ENCODE peak calls at places on chromosomes 6 and 20, in eight cellular contexts. S is endothelial cell of umbilical vein, W is astrocyte, H is IMR-90, L is kidney, U is fibroblast of lung, T is PC-3, Y is H9. E is an unnamed sample.

GRCh38 chr6:91523511-91523910 is 936.6 kb upstream of the MAP3K7 start:
- DNase-seq in U (peak), Y (no peak), L (no peak), S (no peak), T (no peak), H (no peak), W (peak), E (no peak)

GRCh38 chr6:36154286-36154685 is 24.0 kb downstream of the MAPK13 start:
- DNase-seq in U (no peak), W (no peak), T (peak), L (no peak), Y (no peak), S (no peak), H (no peak), E (no peak)

GRCh38 chr6:139494376-139495025 is 120.1 kb upstream of the CITED2 start:
- DNase-seq in L (no peak), T (no peak), W (no peak), S (no peak), U (no peak), H (no peak), Y (no peak), E (no peak)

GRCh38 chr20:20318318-20319161 is 49.4 kb upstream of the INSM1 start:
- DNase-seq in U (no peak), W (no peak), H (no peak), S (no peak), Y (no peak), L (no peak), T (no peak), E (no peak)

GRCh38 chr6:76684881-76685280 is 612.4 kb upstream of the IMPG1 start:
- DNase-seq in U (peak), Y (peak), S (no peak), H (peak), T (no peak), W (no peak), L (no peak), E (no peak)

GRCh38 chr6:152975204-152975915 is 7.5 kb downstream of the FBXO5 start:
- DNase-seq in H (no peak), Y (no peak), W (no peak), S (no peak), L (no peak), T (no peak), U (peak), E (no peak)

GRCh38 chr6:79833264-79833663 is 114.1 kb downstream of the ELOVL4 start:
- DNase-seq in H (no peak), T (no peak), L (no peak), W (no peak), U (peak), S (no peak), Y (no peak), E (peak)

GRCh38 chr20:294602-295001 is 2.8 kb upstream of the ZCCHC3 start:
- DNase-seq in T (no peak), Y (no peak), L (peak), U (no peak), W (no peak), S (no peak), H (no peak), E (no peak)

GRCh38 chr20:58286729-58287128 is 22.8 kb upstream of the RAB22A start:
- DNase-seq in H (no peak), Y (no peak), U (no peak), T (no peak), W (no peak), L (no peak), S (no peak), E (no peak)

GRCh38 chr20:54085910-54086309 is 15.5 kb upstream of the BCAS1 start:
- DNase-seq in H (no peak), T (no peak), S (no peak), U (no peak), L (no peak), W (no peak), Y (no peak), E (no peak)

GRCh38 chr6:27031302-27031701 is 216.2 kb upstream of the PRSS16 start:
- DNase-seq in W (no peak), L (no peak), T (peak), Y (no peak), U (no peak), S (no peak), H (peak), E (no peak)

GRCh38 chr20:1108437-1108920 is 9.9 kb upstream of the PSMF1 start:
- DNase-seq in Y (peak), U (peak), L (peak), H (peak), S (peak), W (no peak), T (peak), E (peak)

GRCh38 chr6:39108041-39108839 is 6.7 kb downstream of the SAYSD1 start:
- DNase-seq in H (no peak), L (no peak), U (no peak), W (no peak), S (no peak), Y (no peak), T (no peak), E (no peak)

GRCh38 chr6:110618591-110619267 is 142.3 kb upstream of the SLC22A16 start:
- DNase-seq in H (peak), S (peak), W (no peak), T (peak), L (no peak), U (peak), Y (no peak), E (peak)

GRCh38 chr6:109315331-109316129 is 66.7 kb downstream of the CD164 start:
- DNase-seq in S (no peak), U (no peak), T (no peak), L (no peak), W (no peak), Y (no peak), H (no peak), E (no peak)

GRCh38 chr20:32479697-32480140 is 105.4 kb downstream of the NOL4L start:
- DNase-seq in L (no peak), U (no peak), Y (no peak), S (no peak), T (no peak), W (no peak), H (no peak), E (no peak)

GRCh38 chr6:90068264-90068663 is 174.0 kb downstream of the GJA10 start:
- DNase-seq in L (no peak), U (peak), W (peak), Y (no peak), T (peak), H (peak), S (peak), E (no peak)

GRCh38 chr20:11247059-11247630 is 573.3 kb upstream of the JAG1 start:
- DNase-seq in S (no peak), L (no peak), T (no peak), Y (no peak), U (no peak), H (no peak), W (no peak), E (no peak)

GRCh38 chr6:25050356-25050755 is 114.6 kb upstream of the RIPOR2 start:
- DNase-seq in U (peak), S (peak), W (peak), H (peak), Y (no peak), T (no peak), L (no peak), E (peak)

GRCh38 chr20:37222086-37222485 is 39.5 kb downstream of the GHRH start:
- DNase-seq in U (no peak), Y (no peak), L (no peak), T (no peak), W (no peak), H (no peak), S (no peak), E (no peak)

GRCh38 chr20:25699914-25700313 is 3.3 kb upstream of the ZNF337 start:
- DNase-seq in W (no peak), L (no peak), Y (no peak), T (peak), S (no peak), U (no peak), H (no peak), E (peak)

GRCh38 chr6:139433647-139434419 is 59.4 kb upstream of the CITED2 start:
- DNase-seq in U (peak), L (no peak), H (peak), T (peak), S (peak), Y (no peak), W (peak), E (peak)

GRCh38 chr6:147738089-147738488 is 229.6 kb downstream of the SAMD5 start:
- DNase-seq in H (no peak), U (no peak), S (no peak), Y (no peak), L (no peak), W (no peak), T (no peak), E (no peak)

GRCh38 chr6:79888587-79888986 is 58.8 kb downstream of the ELOVL4 start:
- DNase-seq in L (no peak), U (no peak), S (no peak), H (no peak), T (no peak), Y (no peak), W (no peak), E (no peak)

GRCh38 chr6:16623029-16623653 is 138.1 kb downstream of the ATXN1 start:
- DNase-seq in S (peak), L (no peak), H (peak), T (no peak), Y (no peak), W (peak), U (peak), E (peak)

GRCh38 chr6:106300944-106301343 is 24.6 kb downstream of the ATG5 start:
- DNase-seq in W (peak), T (peak), U (peak), H (peak), S (peak), Y (no peak), L (no peak), E (peak)

GRCh38 chr20:49595811-49596545 is 28.0 kb upstream of the PTGIS start:
- DNase-seq in W (peak), H (peak), U (no peak), Y (no peak), L (no peak), T (no peak), S (peak), E (peak)

GRCh38 chr6:148842631-148843030 is 95.8 kb downstream of the UST start:
- DNase-seq in T (no peak), U (no peak), W (no peak), H (no peak), L (no peak), Y (no peak), S (no peak), E (no peak)

GRCh38 chr6:26141378-26141901 is 54.2 kb downstream of the HFE start:
- DNase-seq in L (no peak), S (no peak), U (no peak), H (no peak), W (no peak), T (no peak), Y (no peak), E (no peak)

GRCh38 chr6:26103770-26104456 is 16.7 kb downstream of the HFE start:
- DNase-seq in W (peak), H (peak), L (peak), S (peak), Y (peak), U (peak), T (peak), E (peak)

GRCh38 chr6:27814665-27815424 is 97.4 kb downstream of the OR2B2 start:
- DNase-seq in H (peak), Y (peak), W (peak), L (no peak), T (peak), S (peak), U (peak), E (peak)

GRCh38 chr6:22467645-22468044 is 101.7 kb upstream of the HDGFL1 start:
- DNase-seq in U (no peak), S (no peak), Y (no peak), W (no peak), T (no peak), L (no peak), H (no peak), E (no peak)

GRCh38 chr20:6595704-6596103 is 171.8 kb upstream of the BMP2 start:
- DNase-seq in U (peak), H (peak), W (peak), Y (no peak), T (no peak), S (peak), L (no peak), E (no peak)

GRCh38 chr20:30922129-30922528 is 335.3 kb upstream of the DEFB115 start:
- DNase-seq in H (no peak), W (no peak), Y (no peak), L (peak), U (no peak), T (no peak), S (no peak), E (no peak)

GRCh38 chr20:58308680-58309527 is 611 bp upstream of the RAB22A start:
- DNase-seq in T (peak), L (peak), Y (peak), U (peak), W (peak), H (peak), S (peak), E (peak)

GRCh38 chr6:36419295-36419694 is 23.4 kb downstream of the PXT1 start:
- DNase-seq in W (no peak), T (no peak), S (no peak), U (no peak), Y (no peak), L (no peak), H (no peak), E (no peak)

GRCh38 chr6:43386492-43386891 is 17.0 kb upstream of the ZNF318 start:
- DNase-seq in H (peak), L (no peak), U (peak), W (no peak), S (peak), T (no peak), Y (no peak), E (no peak)

DNA sequence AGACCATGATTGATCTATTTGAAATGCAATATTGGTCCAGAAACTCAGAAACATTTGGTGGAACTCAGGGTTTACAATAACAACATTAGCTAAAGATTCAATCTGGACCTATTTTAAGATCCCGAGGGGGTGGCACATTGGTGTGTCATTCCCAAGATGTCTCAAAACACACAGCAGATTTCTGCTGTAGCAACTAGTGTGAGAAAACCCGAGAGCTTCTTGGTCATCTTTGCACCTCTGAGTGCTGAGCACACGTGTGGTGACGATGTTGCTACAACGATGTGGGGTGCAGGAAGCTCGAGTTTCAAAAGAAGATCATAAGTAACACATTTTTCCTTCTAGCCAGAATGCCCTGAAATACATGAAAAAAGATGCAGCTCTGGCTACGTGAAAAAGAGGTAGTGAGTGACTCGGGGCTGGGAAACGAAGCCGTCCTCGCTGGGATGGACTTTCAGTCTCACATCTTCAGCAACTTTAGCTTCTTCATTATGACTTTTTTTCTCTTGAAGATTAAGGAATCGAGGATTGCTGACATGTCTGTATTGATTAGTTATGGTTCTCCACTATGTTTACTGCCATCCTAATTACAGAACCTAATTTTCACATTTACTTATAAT is 1.6 kb downstream of the RAMACL start:
- DNase-seq in L (no peak), H (peak), Y (no peak), T (no peak), U (no peak), S (no peak), W (no peak), E (no peak)
- H3K9ac ChIP-seq in L (no peak), H (no peak), Y (no peak), T (no peak), U (no peak), S (no peak), W (peak), E (no peak)

GRCh38 chr6:35080016-35080680 is 61.0 kb downstream of the TCP11 start:
- DNase-seq in Y (no peak), H (no peak), L (no peak), W (no peak), T (no peak), U (no peak), S (no peak), E (no peak)

GRCh38 chr6:35082046-35082732 is 59.0 kb downstream of the TCP11 start:
- DNase-seq in U (no peak), T (no peak), W (no peak), L (no peak), H (no peak), S (no peak), Y (no peak), E (no peak)

GRCh38 chr6:35080821-35081425 is 60.2 kb downstream of the TCP11 start:
- DNase-seq in T (no peak), H (no peak), U (no peak), Y (no peak), S (no peak), W (no peak), L (no peak), E (no peak)

GRCh38 chr6:35082733-35083403 is 58.3 kb downstream of the TCP11 start:
- DNase-seq in H (no peak), W (no peak), U (no peak), T (no peak), Y (no peak), S (no peak), L (no peak), E (no peak)

GRCh38 chr6:35081426-35081851 is 59.7 kb downstream of the TCP11 start:
- DNase-seq in S (peak), U (no peak), L (no peak), W (peak), T (no peak), H (peak), Y (no peak), E (no peak)
- H3K9ac ChIP-seq in S (no peak), U (no peak), L (no peak), W (no peak), T (no peak), H (no peak), Y (no peak), E (no peak)

GRCh38 chr6:53301801-53302537 is 46.8 kb downstream of the ELOVL5 start:
- DNase-seq in L (no peak), S (peak), Y (no peak), H (no peak), W (no peak), T (peak), U (no peak), E (no peak)

GRCh38 chr6:53302678-53303360 is 45.9 kb downstream of the ELOVL5 start:
- DNase-seq in H (peak), S (peak), T (peak), W (peak), L (no peak), U (peak), Y (no peak), E (peak)

GRCh38 chr6:53299331-53299835 is 49.4 kb downstream of the ELOVL5 start:
- DNase-seq in U (no peak), T (no peak), W (no peak), H (no peak), S (no peak), L (no peak), Y (no peak), E (no peak)

GRCh38 chr6:53297004-53297403 is 51.7 kb downstream of the ELOVL5 start:
- DNase-seq in U (no peak), W (no peak), S (no peak), T (no peak), H (no peak), L (no peak), Y (no peak), E (no peak)

GRCh38 chr6:53300656-53301551 is 47.8 kb downstream of the ELOVL5 start:
- DNase-seq in T (no peak), L (no peak), W (peak), H (no peak), U (no peak), Y (no peak), S (peak), E (no peak)
- H3K9ac ChIP-seq in T (no peak), L (no peak), W (peak), H (no peak), U (no peak), Y (no peak), S (peak), E (peak)

GRCh38 chr6:712805-713204 is 19.9 kb upstream of the EXOC2 start:
- DNase-seq in L (no peak), Y (no peak), H (no peak), U (no peak), S (no peak), T (no peak), W (no peak), E (no peak)

GRCh38 chr6:710601-711571 is 17.9 kb upstream of the EXOC2 start:
- DNase-seq in Y (peak), U (peak), H (peak), W (peak), L (peak), S (peak), T (peak), E (peak)

GRCh38 chr6:714100-714499 is 21.2 kb upstream of the EXOC2 start:
- DNase-seq in U (no peak), Y (no peak), H (no peak), W (no peak), L (no peak), S (no peak), T (no peak), E (no peak)

GRCh38 chr6:713351-713750 is 20.4 kb upstream of the EXOC2 start:
- DNase-seq in H (peak), T (no peak), Y (no peak), W (no peak), L (no peak), S (no peak), U (no peak), E (no peak)

DNA sequence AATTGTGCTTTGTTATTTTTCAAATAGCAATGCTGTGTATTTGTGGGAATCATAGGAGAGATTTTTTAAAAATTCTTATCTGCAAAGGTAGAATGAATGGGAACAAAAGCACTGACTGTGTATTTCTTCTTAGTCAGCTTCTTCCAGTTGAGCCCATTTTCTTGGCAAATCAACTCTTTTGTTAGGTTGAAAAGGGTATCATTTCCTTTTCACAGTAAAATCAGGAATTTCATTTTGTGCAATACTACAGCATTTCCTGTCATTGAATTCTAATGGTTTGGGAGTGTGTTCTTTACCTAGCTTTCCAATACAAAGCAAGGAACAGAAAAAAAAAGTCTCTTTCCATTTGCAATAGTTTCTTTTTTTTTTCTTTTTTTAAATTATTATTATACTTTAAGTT is 19.0 kb upstream of the EXOC2 start:
- DNase-seq in U (no peak), Y (no peak), W (no peak), L (no peak), T (no peak), H (no peak), S (peak), E (no peak)
- H3K9ac ChIP-seq in U (no peak), Y (no peak), W (no peak), L (no peak), T (no peak), H (no peak), S (peak), E (no peak)

GRCh38 chr6:12351672-12352071 is 61.5 kb downstream of the EDN1 start:
- DNase-seq in U (no peak), Y (peak), H (no peak), S (no peak), T (no peak), W (no peak), L (no peak), E (no peak)
- H3K9ac ChIP-seq in U (no peak), Y (no peak), H (no peak), S (no peak), T (no peak), W (no peak), L (no peak), E (no peak)

DNA sequence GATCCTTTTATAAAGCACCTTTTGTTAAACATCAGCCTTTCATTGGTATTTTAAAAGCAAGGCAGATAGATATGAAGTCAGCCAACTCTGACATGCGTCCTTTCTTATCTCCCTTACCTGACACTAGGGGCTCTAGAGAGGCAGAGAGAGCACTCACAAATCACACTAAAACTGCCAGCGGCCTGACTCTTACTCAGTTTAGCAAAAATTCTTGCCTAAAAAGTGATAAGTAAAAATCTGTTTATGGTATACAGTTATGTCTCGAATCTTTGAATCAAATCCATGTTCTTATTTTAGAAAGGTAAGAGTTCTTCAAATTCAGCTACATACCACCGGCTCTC is 10.4 kb upstream of the TDRD6 start:
- DNase-seq in U (no peak), L (no peak), Y (no peak), H (no peak), T (peak), S (no peak), W (no peak), E (no peak)
- H3K9ac ChIP-seq in U (no peak), L (no peak), Y (no peak), H (no peak), T (no peak), S (no peak), W (no peak), E (no peak)

GRCh38 chr6:33813960-33814662 is 10.3 kb upstream of the MLN start:
- DNase-seq in U (no peak), W (no peak), Y (no peak), H (no peak), S (no peak), L (peak), T (no peak), E (no peak)
- H3K9ac ChIP-seq in U (no peak), W (no peak), Y (no peak), H (no peak), S (no peak), L (no peak), T (no peak), E (no peak)

GRCh38 chr6:117617766-117618035 is 15.4 kb upstream of the GOPC start:
- DNase-seq in H (no peak), Y (no peak), T (no peak), L (no peak), U (no peak), W (no peak), S (no peak), E (no peak)
- H3K9ac ChIP-seq in H (no peak), Y (no peak), T (no peak), L (no peak), U (no peak), W (no peak), S (no peak), E (no peak)